ENCODE peak calls at places on chromosomes 16 and 17, in nine cellular contexts. One of them, this sample, is unnamed.

GRCh38 chr16:67216612-67217490 is 10.1 kb upstream of the TMEM208 start:
- DNase-seq in upper lobe of right lung: no peak
- DNase-seq in NB4: no peak
- DNase-seq in nephron progenitor cell: no peak
- DNase-seq in substantia nigra: no peak
- DNase-seq in stimulated activated CD4-positive, alpha-beta T cell treated with anti-CD3 and anti-CD28 coated beads, Interleukin-15, amount 100 ng/mL, for 24 hours: no peak
- DNase-seq in C1 segment of cervical spinal cord: peak
- DNase-seq in activated CD4-positive, alpha-beta T cell treated with anti-CD3 and anti-CD28 coated beads for 24 hours: no peak
- DNase-seq in activated CD4-positive, CD25-positive, alpha-beta regulatory T cell treated with anti-CD3 and anti-CD28 coated beads, Interleukin-2, amount 50 U/mL, for 16 hours: no peak
- DNase-seq in this sample: no peak

GRCh38 chr16:2429771-2430663 is 770 bp downstream of the CCNF start:
- DNase-seq in activated CD4-positive, CD25-positive, alpha-beta regulatory T cell treated with anti-CD3 and anti-CD28 coated beads, Interleukin-2, amount 50 U/mL, for 16 hours: no peak
- DNase-seq in upper lobe of right lung: no peak
- DNase-seq in stimulated activated CD4-positive, alpha-beta T cell treated with anti-CD3 and anti-CD28 coated beads, Interleukin-15, amount 100 ng/mL, for 24 hours: no peak
- DNase-seq in nephron progenitor cell: peak
- DNase-seq in NB4: peak
- DNase-seq in C1 segment of cervical spinal cord: no peak
- DNase-seq in substantia nigra: no peak
- DNase-seq in activated CD4-positive, alpha-beta T cell treated with anti-CD3 and anti-CD28 coated beads for 24 hours: no peak
- DNase-seq in this sample: no peak

GRCh38 chr17:17019891-17020456 is 22.3 kb upstream of the MPRIP start:
- DNase-seq in NB4: no peak
- DNase-seq in activated CD4-positive, CD25-positive, alpha-beta regulatory T cell treated with anti-CD3 and anti-CD28 coated beads, Interleukin-2, amount 50 U/mL, for 16 hours: no peak
- DNase-seq in C1 segment of cervical spinal cord: no peak
- DNase-seq in stimulated activated CD4-positive, alpha-beta T cell treated with anti-CD3 and anti-CD28 coated beads, Interleukin-15, amount 100 ng/mL, for 24 hours: no peak
- DNase-seq in activated CD4-positive, alpha-beta T cell treated with anti-CD3 and anti-CD28 coated beads for 24 hours: no peak
- DNase-seq in nephron progenitor cell: no peak
- DNase-seq in substantia nigra: no peak
- DNase-seq in upper lobe of right lung: peak
- DNase-seq in this sample: no peak

GRCh38 chr16:71927383-71927782 is 32.1 kb downstream of the IST1 start:
- DNase-seq in substantia nigra: no peak
- DNase-seq in C1 segment of cervical spinal cord: peak
- DNase-seq in NB4: no peak
- DNase-seq in stimulated activated CD4-positive, alpha-beta T cell treated with anti-CD3 and anti-CD28 coated beads, Interleukin-15, amount 100 ng/mL, for 24 hours: no peak
- DNase-seq in activated CD4-positive, CD25-positive, alpha-beta regulatory T cell treated with anti-CD3 and anti-CD28 coated beads, Interleukin-2, amount 50 U/mL, for 16 hours: no peak
- DNase-seq in upper lobe of right lung: no peak
- DNase-seq in nephron progenitor cell: no peak
- DNase-seq in activated CD4-positive, alpha-beta T cell treated with anti-CD3 and anti-CD28 coated beads for 24 hours: no peak
- DNase-seq in this sample: peak

GRCh38 chr16:73202176-73202729 is 154.3 kb upstream of the ZFHX3 start:
- DNase-seq in C1 segment of cervical spinal cord: no peak
- DNase-seq in activated CD4-positive, alpha-beta T cell treated with anti-CD3 and anti-CD28 coated beads for 24 hours: no peak
- DNase-seq in upper lobe of right lung: no peak
- DNase-seq in NB4: no peak
- DNase-seq in nephron progenitor cell: no peak
- DNase-seq in substantia nigra: no peak
- DNase-seq in activated CD4-positive, CD25-positive, alpha-beta regulatory T cell treated with anti-CD3 and anti-CD28 coated beads, Interleukin-2, amount 50 U/mL, for 16 hours: no peak
- DNase-seq in stimulated activated CD4-positive, alpha-beta T cell treated with anti-CD3 and anti-CD28 coated beads, Interleukin-15, amount 100 ng/mL, for 24 hours: no peak
- DNase-seq in this sample: no peak

GRCh38 chr17:60599620-60600489 is at the start of gene PPM1D:
- DNase-seq in C1 segment of cervical spinal cord: peak
- DNase-seq in activated CD4-positive, alpha-beta T cell treated with anti-CD3 and anti-CD28 coated beads for 24 hours: peak
- DNase-seq in substantia nigra: peak
- DNase-seq in upper lobe of right lung: peak
- DNase-seq in nephron progenitor cell: peak
- DNase-seq in activated CD4-positive, CD25-positive, alpha-beta regulatory T cell treated with anti-CD3 and anti-CD28 coated beads, Interleukin-2, amount 50 U/mL, for 16 hours: peak
- DNase-seq in NB4: peak
- DNase-seq in stimulated activated CD4-positive, alpha-beta T cell treated with anti-CD3 and anti-CD28 coated beads, Interleukin-15, amount 100 ng/mL, for 24 hours: peak
- DNase-seq in this sample: peak

GRCh38 chr16:35552763-35553162 is 2093.4 kb downstream of the TP53TG3F start:
- DNase-seq in NB4: no peak
- DNase-seq in upper lobe of right lung: no peak
- DNase-seq in nephron progenitor cell: no peak
- DNase-seq in C1 segment of cervical spinal cord: no peak
- DNase-seq in substantia nigra: no peak
- DNase-seq in activated CD4-positive, alpha-beta T cell treated with anti-CD3 and anti-CD28 coated beads for 24 hours: no peak
- DNase-seq in stimulated activated CD4-positive, alpha-beta T cell treated with anti-CD3 and anti-CD28 coated beads, Interleukin-15, amount 100 ng/mL, for 24 hours: no peak
- DNase-seq in activated CD4-positive, CD25-positive, alpha-beta regulatory T cell treated with anti-CD3 and anti-CD28 coated beads, Interleukin-2, amount 50 U/mL, for 16 hours: no peak
- DNase-seq in this sample: no peak

GRCh38 chr16:48317614-48318013 is 67.6 kb downstream of the SIAH1 start:
- DNase-seq in activated CD4-positive, alpha-beta T cell treated with anti-CD3 and anti-CD28 coated beads for 24 hours: no peak
- DNase-seq in substantia nigra: no peak
- DNase-seq in C1 segment of cervical spinal cord: no peak
- DNase-seq in activated CD4-positive, CD25-positive, alpha-beta regulatory T cell treated with anti-CD3 and anti-CD28 coated beads, Interleukin-2, amount 50 U/mL, for 16 hours: no peak
- DNase-seq in nephron progenitor cell: no peak
- DNase-seq in NB4: peak
- DNase-seq in upper lobe of right lung: no peak
- DNase-seq in stimulated activated CD4-positive, alpha-beta T cell treated with anti-CD3 and anti-CD28 coated beads, Interleukin-15, amount 100 ng/mL, for 24 hours: peak
- DNase-seq in this sample: no peak

GRCh38 chr17:48928876-48929811 is 15.5 kb downstream of the SNF8 start:
- DNase-seq in nephron progenitor cell: no peak
- DNase-seq in upper lobe of right lung: no peak
- DNase-seq in stimulated activated CD4-positive, alpha-beta T cell treated with anti-CD3 and anti-CD28 coated beads, Interleukin-15, amount 100 ng/mL, for 24 hours: no peak
- DNase-seq in activated CD4-positive, alpha-beta T cell treated with anti-CD3 and anti-CD28 coated beads for 24 hours: no peak
- DNase-seq in NB4: peak
- DNase-seq in C1 segment of cervical spinal cord: no peak
- DNase-seq in substantia nigra: no peak
- DNase-seq in activated CD4-positive, CD25-positive, alpha-beta regulatory T cell treated with anti-CD3 and anti-CD28 coated beads, Interleukin-2, amount 50 U/mL, for 16 hours: no peak
- DNase-seq in this sample: no peak

GRCh38 chr17:58337126-58337599 is 8.6 kb upstream of the TSPOAP1 start:
- DNase-seq in substantia nigra: no peak
- DNase-seq in activated CD4-positive, CD25-positive, alpha-beta regulatory T cell treated with anti-CD3 and anti-CD28 coated beads, Interleukin-2, amount 50 U/mL, for 16 hours: no peak
- DNase-seq in stimulated activated CD4-positive, alpha-beta T cell treated with anti-CD3 and anti-CD28 coated beads, Interleukin-15, amount 100 ng/mL, for 24 hours: peak
- DNase-seq in nephron progenitor cell: no peak
- DNase-seq in upper lobe of right lung: peak
- DNase-seq in NB4: peak
- DNase-seq in activated CD4-positive, alpha-beta T cell treated with anti-CD3 and anti-CD28 coated beads for 24 hours: no peak
- DNase-seq in C1 segment of cervical spinal cord: no peak
- DNase-seq in this sample: no peak

GRCh38 chr16:66342294-66342900 is 24.1 kb upstream of the CDH5 start:
- DNase-seq in upper lobe of right lung: peak
- DNase-seq in nephron progenitor cell: peak
- DNase-seq in stimulated activated CD4-positive, alpha-beta T cell treated with anti-CD3 and anti-CD28 coated beads, Interleukin-15, amount 100 ng/mL, for 24 hours: peak
- DNase-seq in NB4: peak
- DNase-seq in activated CD4-positive, alpha-beta T cell treated with anti-CD3 and anti-CD28 coated beads for 24 hours: no peak
- DNase-seq in activated CD4-positive, CD25-positive, alpha-beta regulatory T cell treated with anti-CD3 and anti-CD28 coated beads, Interleukin-2, amount 50 U/mL, for 16 hours: no peak
- DNase-seq in C1 segment of cervical spinal cord: no peak
- DNase-seq in substantia nigra: no peak
- DNase-seq in this sample: no peak

GRCh38 chr17:47207143-47208067 is 1.7 kb upstream of the MYL4 start:
- DNase-seq in upper lobe of right lung: no peak
- DNase-seq in NB4: no peak
- DNase-seq in activated CD4-positive, alpha-beta T cell treated with anti-CD3 and anti-CD28 coated beads for 24 hours: no peak
- DNase-seq in nephron progenitor cell: no peak
- DNase-seq in activated CD4-positive, CD25-positive, alpha-beta regulatory T cell treated with anti-CD3 and anti-CD28 coated beads, Interleukin-2, amount 50 U/mL, for 16 hours: no peak
- DNase-seq in stimulated activated CD4-positive, alpha-beta T cell treated with anti-CD3 and anti-CD28 coated beads, Interleukin-15, amount 100 ng/mL, for 24 hours: no peak
- DNase-seq in C1 segment of cervical spinal cord: no peak
- DNase-seq in substantia nigra: no peak
- DNase-seq in this sample: no peak

GRCh38 chr17:14301279-14301760 is 439 bp downstream of the HS3ST3B1 start:
- DNase-seq in substantia nigra: no peak
- DNase-seq in nephron progenitor cell: no peak
- DNase-seq in stimulated activated CD4-positive, alpha-beta T cell treated with anti-CD3 and anti-CD28 coated beads, Interleukin-15, amount 100 ng/mL, for 24 hours: peak
- DNase-seq in upper lobe of right lung: no peak
- DNase-seq in C1 segment of cervical spinal cord: no peak
- DNase-seq in NB4: no peak
- DNase-seq in activated CD4-positive, CD25-positive, alpha-beta regulatory T cell treated with anti-CD3 and anti-CD28 coated beads, Interleukin-2, amount 50 U/mL, for 16 hours: no peak
- DNase-seq in activated CD4-positive, alpha-beta T cell treated with anti-CD3 and anti-CD28 coated beads for 24 hours: no peak
- DNase-seq in this sample: peak

GRCh38 chr16:73735018-73735417 is 561.6 kb upstream of the PSMD7 start:
- DNase-seq in upper lobe of right lung: no peak
- DNase-seq in stimulated activated CD4-positive, alpha-beta T cell treated with anti-CD3 and anti-CD28 coated beads, Interleukin-15, amount 100 ng/mL, for 24 hours: peak
- DNase-seq in NB4: no peak
- DNase-seq in activated CD4-positive, CD25-positive, alpha-beta regulatory T cell treated with anti-CD3 and anti-CD28 coated beads, Interleukin-2, amount 50 U/mL, for 16 hours: no peak
- DNase-seq in substantia nigra: no peak
- DNase-seq in nephron progenitor cell: no peak
- DNase-seq in activated CD4-positive, alpha-beta T cell treated with anti-CD3 and anti-CD28 coated beads for 24 hours: no peak
- DNase-seq in C1 segment of cervical spinal cord: no peak
- DNase-seq in this sample: no peak

GRCh38 chr17:45228121-45228941 is 6.6 kb downstream of the FMNL1 start:
- DNase-seq in activated CD4-positive, alpha-beta T cell treated with anti-CD3 and anti-CD28 coated beads for 24 hours: no peak
- DNase-seq in NB4: no peak
- DNase-seq in nephron progenitor cell: no peak
- DNase-seq in stimulated activated CD4-positive, alpha-beta T cell treated with anti-CD3 and anti-CD28 coated beads, Interleukin-15, amount 100 ng/mL, for 24 hours: peak
- DNase-seq in substantia nigra: no peak
- DNase-seq in activated CD4-positive, CD25-positive, alpha-beta regulatory T cell treated with anti-CD3 and anti-CD28 coated beads, Interleukin-2, amount 50 U/mL, for 16 hours: no peak
- DNase-seq in upper lobe of right lung: no peak
- DNase-seq in C1 segment of cervical spinal cord: no peak
- DNase-seq in this sample: peak

GRCh38 chr17:45018514-45019176 is 32.8 kb downstream of the DCAKD start:
- DNase-seq in NB4: no peak
- DNase-seq in substantia nigra: no peak
- DNase-seq in stimulated activated CD4-positive, alpha-beta T cell treated with anti-CD3 and anti-CD28 coated beads, Interleukin-15, amount 100 ng/mL, for 24 hours: peak
- DNase-seq in activated CD4-positive, alpha-beta T cell treated with anti-CD3 and anti-CD28 coated beads for 24 hours: no peak
- DNase-seq in upper lobe of right lung: no peak
- DNase-seq in activated CD4-positive, CD25-positive, alpha-beta regulatory T cell treated with anti-CD3 and anti-CD28 coated beads, Interleukin-2, amount 50 U/mL, for 16 hours: no peak
- DNase-seq in nephron progenitor cell: peak
- DNase-seq in C1 segment of cervical spinal cord: no peak
- DNase-seq in this sample: no peak

GRCh38 chr17:65690626-65691310 is 129.3 kb upstream of the AXIN2 start:
- DNase-seq in stimulated activated CD4-positive, alpha-beta T cell treated with anti-CD3 and anti-CD28 coated beads, Interleukin-15, amount 100 ng/mL, for 24 hours: no peak
- DNase-seq in activated CD4-positive, alpha-beta T cell treated with anti-CD3 and anti-CD28 coated beads for 24 hours: no peak
- DNase-seq in nephron progenitor cell: no peak
- DNase-seq in activated CD4-positive, CD25-positive, alpha-beta regulatory T cell treated with anti-CD3 and anti-CD28 coated beads, Interleukin-2, amount 50 U/mL, for 16 hours: no peak
- DNase-seq in upper lobe of right lung: no peak
- DNase-seq in substantia nigra: no peak
- DNase-seq in NB4: no peak
- DNase-seq in C1 segment of cervical spinal cord: no peak
- DNase-seq in this sample: no peak